ENCODE peak calls at places on chromosomes 6 and 20, in seven cellular contexts. Q, E, U, J, X, V and L are unnamed samples.

GRCh38 chr6:126217497-126217896 is 122.4 kb upstream of the CENPW start:
- DNase-seq in X (no peak), J (no peak), Q (no peak), V (no peak), U (no peak), E (no peak), L (no peak)

GRCh38 chr20:40766790-40767529 is 77.9 kb upstream of the MAFB start:
- DNase-seq in V (no peak), U (no peak), E (no peak), J (no peak), X (no peak), Q (no peak), L (no peak)

GRCh38 chr20:59703046-59703445 is 98.7 kb downstream of the PHACTR3 start:
- DNase-seq in V (no peak), E (no peak), Q (no peak), X (no peak), U (no peak), J (no peak), L (no peak)

GRCh38 chr6:125421853-125422252 is 120.1 kb upstream of the HDDC2 start:
- DNase-seq in E (no peak), V (peak), X (no peak), Q (no peak), J (no peak), U (no peak), L (no peak)

GRCh38 chr6:121305957-121306607 is 28.2 kb downstream of the TBC1D32 start:
- DNase-seq in Q (no peak), X (no peak), E (no peak), U (no peak), J (peak), V (peak), L (no peak)

GRCh38 chr20:63736893-63737689 is 627 bp downstream of the LIME1 start:
- DNase-seq in J (no peak), E (no peak), V (no peak), X (no peak), Q (peak), U (peak), L (no peak)

GRCh38 chr6:160141001-160141726 is 19.5 kb downstream of the SLC22A1 start:
- DNase-seq in X (peak), V (no peak), E (no peak), Q (peak), J (no peak), U (no peak), L (no peak)

GRCh38 chr20:45251884-45252571 is 2.3 kb downstream of the SLPI start:
- DNase-seq in E (no peak), X (no peak), Q (no peak), V (no peak), U (no peak), J (no peak), L (no peak)

GRCh38 chr20:15895560-15896084 is 677.6 kb downstream of the KIF16B start:
- DNase-seq in U (no peak), E (no peak), V (no peak), J (no peak), X (no peak), Q (no peak), L (no peak)

GRCh38 chr6:25017486-25017885 is 81.7 kb upstream of the RIPOR2 start:
- DNase-seq in X (no peak), E (no peak), U (no peak), Q (no peak), J (no peak), V (peak), L (no peak)

GRCh38 chr6:15296249-15296648 is 50.4 kb downstream of the JARID2 start:
- DNase-seq in V (no peak), X (no peak), J (no peak), E (no peak), U (no peak), Q (no peak), L (no peak)

GRCh38 chr6:110951008-110951407 is 7.5 kb upstream of the GTF3C6 start:
- DNase-seq in E (no peak), J (no peak), U (no peak), Q (no peak), V (no peak), X (no peak), L (no peak)

GRCh38 chr6:41635365-41635764 is 2.9 kb upstream of the MDFI start:
- DNase-seq in U (no peak), X (no peak), V (no peak), E (no peak), Q (peak), J (no peak), L (no peak)

GRCh38 chr20:44910690-44911262 is 916 bp downstream of the PABPC1L start:
- DNase-seq in Q (no peak), E (no peak), V (peak), U (no peak), X (no peak), J (no peak), L (no peak)

GRCh38 chr6:20707166-20707485 is 172.9 kb downstream of the CDKAL1 start:
- DNase-seq in V (no peak), E (no peak), X (no peak), Q (no peak), J (no peak), U (no peak), L (no peak)

GRCh38 chr6:97047473-97048201 is 123.1 kb downstream of the KLHL32 start:
- DNase-seq in E (no peak), V (no peak), J (no peak), U (no peak), X (no peak), Q (no peak), L (no peak)

GRCh38 chr20:59807909-59808728 is 125.3 kb downstream of the SYCP2 start:
- DNase-seq in U (no peak), Q (peak), J (no peak), V (no peak), E (no peak), X (no peak), L (peak)

GRCh38 chr6:14889698-14890593 is 355.9 kb upstream of the JARID2 start:
- DNase-seq in Q (no peak), J (no peak), U (no peak), V (no peak), X (peak), E (no peak), L (no peak)

GRCh38 chr6:46882622-46883021 is 39.1 kb downstream of the ADGRF5 start:
- DNase-seq in Q (no peak), X (no peak), E (no peak), V (no peak), U (no peak), J (no peak), L (no peak)
- TF ChIP-seq POLR2AphosphoS5 in Q (no peak), X (no peak), E (no peak), V (no peak), U (no peak), J (no peak), L (no peak)

GRCh38 chr20:22797103-22797502 is 212.7 kb upstream of the FOXA2 start:
- DNase-seq in V (no peak), U (no peak), Q (no peak), E (no peak), J (no peak), X (no peak), L (no peak)

GRCh38 chr20:22802296-22802695 is 217.9 kb upstream of the FOXA2 start:
- DNase-seq in J (no peak), X (no peak), E (no peak), U (no peak), V (no peak), Q (no peak), L (no peak)

GRCh38 chr20:22800161-22800560 is 215.8 kb upstream of the FOXA2 start:
- DNase-seq in Q (no peak), V (no peak), U (no peak), X (no peak), J (no peak), E (no peak), L (no peak)

GRCh38 chr20:22801528-22801927 is 217.2 kb upstream of the FOXA2 start:
- DNase-seq in X (no peak), J (no peak), Q (no peak), E (no peak), V (no peak), U (no peak), L (no peak)

DNA sequence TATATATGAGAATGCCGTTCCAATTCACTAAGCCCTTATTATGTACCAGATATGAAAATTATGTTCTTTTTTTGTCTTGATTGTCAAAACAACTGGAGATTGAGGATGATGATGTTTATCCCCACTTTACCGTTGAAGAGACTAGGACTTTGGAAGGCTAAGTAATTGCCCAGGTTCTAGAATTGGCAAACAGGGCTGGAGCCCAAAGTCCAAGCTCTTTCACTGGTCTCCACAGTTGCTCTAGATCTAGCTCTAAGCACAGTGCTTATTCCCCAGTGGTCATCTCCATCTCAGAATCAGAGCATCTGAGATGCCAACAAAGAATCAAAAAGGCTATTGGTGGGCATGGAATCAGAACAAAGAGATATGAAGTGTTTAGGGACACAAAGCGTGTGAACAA is 215.3 kb upstream of the FOXA2 start:
- DNase-seq in J (no peak), E (no peak), Q (no peak), U (no peak), V (no peak), X (no peak), L (no peak)
- TF ChIP-seq POLR2AphosphoS5 in J (no peak), E (no peak), Q (no peak), U (no peak), V (no peak), X (no peak), L (no peak)

DNA sequence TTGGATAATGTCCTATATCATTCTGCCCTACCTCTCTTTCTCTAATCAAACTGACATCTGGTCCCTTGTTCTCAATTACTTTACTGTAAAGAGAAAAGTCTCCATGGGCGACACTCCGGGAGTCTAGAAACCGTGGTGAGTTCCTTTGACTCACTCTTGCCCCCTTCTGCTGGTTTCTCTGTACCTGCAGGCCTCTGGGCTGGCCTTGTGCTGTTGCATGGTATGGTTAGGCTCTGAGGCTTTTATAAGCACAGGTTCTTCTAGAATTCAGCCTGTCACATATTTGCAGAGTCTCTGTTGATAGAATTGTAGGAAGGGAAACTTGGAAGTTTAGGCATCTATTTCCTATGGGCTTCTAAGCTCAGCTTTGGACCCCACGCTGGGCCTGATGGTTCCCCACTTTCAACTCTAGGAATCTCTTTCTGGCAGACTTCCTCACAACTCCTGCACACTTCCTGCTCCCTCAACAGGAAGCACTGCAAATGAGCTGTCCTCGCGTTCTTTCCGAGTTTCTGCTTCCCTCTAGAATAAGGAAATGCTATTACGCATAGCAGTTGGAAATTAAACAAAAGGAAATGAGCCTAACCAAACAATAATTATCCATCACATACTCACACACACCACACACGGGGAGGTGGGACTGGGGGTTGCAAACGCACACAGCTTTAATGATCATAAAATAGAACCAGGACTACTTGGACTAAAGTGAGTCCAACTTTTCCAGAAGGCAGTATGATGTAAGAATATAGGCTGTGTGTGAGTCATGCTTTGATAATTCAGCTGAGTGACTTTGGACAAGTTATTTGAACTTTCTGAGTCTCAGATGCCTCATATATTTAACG is 683.3 kb downstream of the QKI start:
- DNase-seq in X (no peak), V (peak), Q (no peak), E (no peak), U (no peak), J (no peak), L (no peak)
- TF ChIP-seq POLR2AphosphoS5 in X (no peak), V (no peak), Q (no peak), E (no peak), U (no peak), J (no peak), L (no peak)

GRCh38 chr6:22821664-22822320 is 252.4 kb downstream of the HDGFL1 start:
- DNase-seq in V (no peak), X (no peak), J (no peak), E (no peak), U (no peak), Q (no peak), L (no peak)
- TF ChIP-seq POLR2AphosphoS5 in V (no peak), X (peak), J (no peak), E (no peak), U (no peak), Q (no peak), L (no peak)

GRCh38 chr20:33423141-33423834 is 20.3 kb downstream of the SNTA1 start:
- DNase-seq in V (no peak), Q (peak), U (peak), X (no peak), E (no peak), J (no peak), L (no peak)
- TF ChIP-seq POLR2AphosphoS5 in V (no peak), Q (no peak), U (no peak), X (no peak), E (no peak), J (no peak), L (no peak)

GRCh38 chr6:36853325-36853724 is 14.1 kb upstream of the CPNE5 start:
- DNase-seq in Q (peak), U (no peak), E (no peak), V (no peak), J (peak), X (peak), L (peak)
- TF ChIP-seq POLR2AphosphoS5 in Q (no peak), U (no peak), E (no peak), V (no peak), J (peak), X (peak), L (peak)

DNA sequence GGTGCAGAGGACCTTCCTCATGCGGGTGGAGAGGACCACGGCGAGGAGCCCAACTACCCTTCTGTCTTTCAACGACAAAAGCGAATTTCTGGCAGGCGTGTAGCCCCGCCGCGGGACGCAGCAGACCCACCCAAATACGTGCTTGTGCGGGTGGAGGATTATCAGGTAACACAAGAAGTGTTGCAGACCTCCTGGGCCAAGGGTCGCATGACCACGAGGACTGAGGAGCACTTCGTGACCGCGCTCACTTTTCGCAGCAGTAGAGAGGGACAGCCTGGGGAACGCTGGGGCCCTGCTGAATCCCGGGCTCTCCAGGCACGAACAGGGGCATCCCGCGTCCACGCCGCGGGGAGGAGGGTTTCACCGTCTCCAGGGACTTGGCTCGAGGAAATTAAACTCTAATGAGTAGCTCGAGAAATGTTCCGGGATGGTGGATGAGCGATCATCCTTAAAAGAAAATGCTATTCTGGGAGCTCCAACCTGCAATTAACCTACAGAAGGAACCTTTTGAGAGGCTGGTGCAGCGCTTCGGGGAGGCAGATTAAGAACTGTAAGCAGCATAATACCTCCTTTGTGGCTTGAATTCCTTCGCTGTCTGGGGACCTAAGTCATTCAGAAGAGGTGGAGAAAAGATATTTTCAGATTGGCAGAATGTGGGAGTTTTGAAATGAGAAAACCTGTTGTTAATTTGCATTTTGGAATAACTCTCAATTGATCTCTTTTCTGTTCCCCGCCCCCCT is 828 bp downstream of the C6orf141 start:
- DNase-seq in Q (no peak), V (peak), J (no peak), E (peak), X (no peak), U (peak), L (no peak)
- TF ChIP-seq POLR2AphosphoS5 in Q (no peak), V (no peak), J (no peak), E (no peak), X (no peak), U (no peak), L (no peak)